ENCODE peak calls at places on chromosome 7, in nine cellular contexts. A, M, F, X, K, O, Q, C and H are unnamed samples.

GRCh38 chr7:151429555-151430331 is 10.2 kb downstream of the CRYGN start:
- DNase-seq in M (peak), C (no peak), Q (peak), F (no peak), K (peak), O (no peak), X (peak), A (no peak), H (no peak)

GRCh38 chr7:108196004-108196403 is 65.8 kb upstream of the LAMB4 start:
- DNase-seq in A (no peak), F (peak), X (no peak), M (no peak), O (no peak), C (no peak), Q (peak), K (no peak), H (no peak)

GRCh38 chr7:92674379-92674778 is 84.2 kb upstream of the FAM133B start:
- DNase-seq in M (peak), C (no peak), O (no peak), K (no peak), F (no peak), X (no peak), Q (no peak), A (no peak), H (no peak)

GRCh38 chr7:36381056-36381455 is 8.6 kb upstream of the ANLN start:
- DNase-seq in C (no peak), F (no peak), Q (no peak), M (no peak), X (no peak), K (no peak), O (no peak), A (no peak), H (no peak)

GRCh38 chr7:51121945-51122425 is 194.6 kb downstream of the COBL start:
- DNase-seq in A (no peak), X (no peak), Q (peak), F (peak), O (no peak), K (no peak), M (no peak), C (no peak), H (peak)

GRCh38 chr7:157358041-157358752 is 21.4 kb downstream of the DNAJB6 start:
- DNase-seq in O (no peak), X (no peak), A (no peak), K (no peak), C (no peak), Q (peak), M (no peak), F (no peak), H (no peak)

GRCh38 chr7:72546586-72546985 is 134.4 kb upstream of the CALN1 start:
- DNase-seq in Q (no peak), C (no peak), A (no peak), O (no peak), X (no peak), K (no peak), M (peak), F (no peak), H (no peak)

GRCh38 chr7:112220877-112221434 is 14.5 kb downstream of the ZNF277 start:
- DNase-seq in O (no peak), F (no peak), C (no peak), X (no peak), A (no peak), K (no peak), M (no peak), Q (no peak), H (no peak)

GRCh38 chr7:95845007-95845406 is 72.7 kb downstream of the DYNC1I1 start:
- DNase-seq in K (no peak), O (no peak), X (no peak), A (no peak), F (no peak), M (peak), Q (no peak), C (no peak), H (no peak)

GRCh38 chr7:150663802-150664494 is 21.6 kb upstream of the GIMAP2 start:
- DNase-seq in A (no peak), Q (no peak), C (no peak), X (peak), K (no peak), O (no peak), M (peak), F (no peak), H (no peak)

GRCh38 chr7:127792528-127793342 is 140.7 kb downstream of the SND1 start:
- DNase-seq in K (no peak), Q (peak), A (peak), M (peak), F (no peak), X (peak), O (no peak), C (peak), H (peak)

GRCh38 chr7:142805350-142806020 is 34.7 kb downstream of the PRSS2 start:
- DNase-seq in C (no peak), O (no peak), A (no peak), X (no peak), Q (no peak), F (no peak), K (no peak), M (no peak), H (no peak)

GRCh38 chr7:104096683-104097082 is 107.2 kb upstream of the RELN start:
- DNase-seq in A (peak), K (peak), X (no peak), F (no peak), C (no peak), Q (peak), O (no peak), M (peak), H (peak)

GRCh38 chr7:32891046-32891799 is at the start of gene KBTBD2:
- DNase-seq in X (peak), C (peak), A (peak), O (peak), M (peak), Q (peak), K (peak), F (peak), H (peak)

GRCh38 chr7:44650242-44650641 is 43.8 kb downstream of the OGDH start:
- DNase-seq in A (no peak), K (no peak), M (no peak), O (no peak), X (no peak), Q (no peak), F (no peak), C (no peak), H (no peak)

GRCh38 chr7:26588511-26588910 is 275.9 kb downstream of the SKAP2 start:
- DNase-seq in F (no peak), Q (no peak), K (no peak), C (peak), M (peak), X (no peak), O (no peak), A (no peak), H (no peak)

GRCh38 chr7:20514364-20514763 is 101.1 kb upstream of the ABCB5 start:
- DNase-seq in M (no peak), K (peak), F (no peak), O (peak), A (no peak), Q (peak), C (peak), X (no peak), H (no peak)

GRCh38 chr7:129886184-129886817 is 66.5 kb downstream of the UBE2H start:
- DNase-seq in X (no peak), O (no peak), C (no peak), A (no peak), Q (no peak), F (no peak), K (no peak), M (no peak), H (no peak)

GRCh38 chr7:130758429-130759056 is 24.5 kb upstream of the KLF14 start:
- DNase-seq in F (peak), X (no peak), A (peak), K (peak), M (peak), O (peak), Q (peak), C (no peak), H (no peak)

GRCh38 chr7:80890839-80891544 is 27.9 kb downstream of the SEMA3C start:
- DNase-seq in K (no peak), O (no peak), A (no peak), F (no peak), M (no peak), Q (no peak), X (no peak), C (no peak), H (no peak)
- TF ChIP-seq CTCF in K (no peak), O (no peak), A (no peak), F (no peak), M (no peak), Q (no peak), X (no peak), C (no peak), H (no peak)

GRCh38 chr7:114175140-114175539 is 239.5 kb upstream of the FOXP2 start:
- DNase-seq in O (no peak), F (peak), Q (peak), K (no peak), C (no peak), A (no peak), M (no peak), X (no peak), H (no peak)

GRCh38 chr7:114173170-114173569 is 241.4 kb upstream of the FOXP2 start:
- DNase-seq in X (no peak), F (no peak), A (no peak), M (no peak), C (no peak), K (no peak), O (no peak), Q (no peak), H (no peak)
- TF ChIP-seq CTCF in X (no peak), F (no peak), A (no peak), M (no peak), C (no peak), K (no peak), O (no peak), Q (no peak), H (no peak)

DNA sequence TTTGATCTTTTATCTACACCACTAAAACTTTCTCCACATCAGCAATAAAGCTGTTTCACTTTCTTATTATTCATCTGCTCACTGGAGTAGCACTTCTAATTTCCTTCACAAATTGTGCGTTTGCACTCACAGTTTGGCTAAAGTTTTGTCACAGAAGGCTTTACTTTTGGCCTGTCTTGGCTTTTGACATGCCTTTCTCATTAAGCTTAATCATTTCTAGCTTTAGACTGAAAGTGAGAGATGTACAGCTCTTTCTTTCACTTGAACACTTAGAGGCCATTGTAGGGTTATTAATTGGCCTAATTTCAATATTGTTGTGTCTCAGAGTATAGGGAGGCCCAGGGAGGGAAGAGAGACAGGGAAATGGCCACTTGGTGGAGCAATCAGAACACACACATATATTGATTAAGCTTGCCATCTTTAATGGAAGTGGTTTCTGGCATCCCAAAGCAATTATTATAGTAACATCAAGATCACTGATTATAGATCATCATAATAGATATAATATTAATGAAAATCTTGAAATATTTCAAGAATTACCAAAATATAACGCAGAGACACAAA is 512.5 kb downstream of the ETV1 start:
- DNase-seq in A (no peak), O (no peak), X (no peak), C (no peak), F (peak), Q (no peak), M (no peak), K (no peak), H (no peak)
- TF ChIP-seq CTCF in A (no peak), O (no peak), X (no peak), C (no peak), F (peak), Q (no peak), M (no peak), K (no peak), H (no peak)

GRCh38 chr7:101684980-101685323 is 55.9 kb upstream of the MYL10 start:
- DNase-seq in O (no peak), F (no peak), M (no peak), A (no peak), C (no peak), K (no peak), Q (no peak), X (no peak), H (no peak)
- TF ChIP-seq CTCF in O (no peak), F (no peak), M (no peak), A (no peak), C (no peak), K (no peak), Q (no peak), X (no peak), H (no peak)

DNA sequence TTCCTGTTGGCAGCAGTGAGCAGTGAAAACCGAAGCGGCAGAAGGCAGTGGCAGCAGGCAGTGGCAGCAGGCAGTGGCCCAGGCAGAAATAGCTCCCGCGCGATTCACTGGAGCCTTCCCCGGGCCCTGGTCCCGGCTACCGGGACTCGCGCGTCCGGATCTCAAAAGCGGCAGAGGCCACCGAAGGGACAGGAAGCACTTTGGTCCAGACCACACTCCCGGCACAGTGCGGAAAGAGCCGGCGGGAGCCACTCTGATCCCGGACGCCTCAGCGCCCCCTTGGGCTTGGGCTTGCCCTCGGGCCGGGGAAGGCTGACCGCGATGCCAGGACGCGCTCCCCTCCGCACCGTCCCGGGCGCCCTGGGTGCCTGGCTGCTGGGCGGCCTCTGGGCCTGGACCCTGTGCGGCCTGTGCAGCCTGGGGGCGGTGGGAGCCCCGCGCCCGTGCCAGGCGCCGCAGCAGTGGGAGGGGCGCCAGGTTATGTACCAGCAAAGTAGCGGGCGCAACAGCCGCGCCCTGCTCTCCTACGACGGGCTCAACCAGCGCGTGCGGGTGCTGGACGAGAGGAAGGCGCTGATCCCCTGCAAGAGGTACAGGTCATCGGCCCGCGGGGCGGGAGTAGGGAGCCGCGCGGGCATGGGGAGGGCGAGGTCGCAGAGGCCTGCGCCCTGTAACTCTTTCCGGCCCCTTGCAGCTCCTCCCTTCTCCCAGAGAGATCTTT is at the start of gene EPDR1:
- DNase-seq in K (no peak), C (peak), M (peak), Q (no peak), O (no peak), A (peak), F (peak), X (peak), H (peak)
- TF ChIP-seq CTCF in K (no peak), C (peak), M (peak), Q (peak), O (no peak), A (no peak), F (no peak), X (peak), H (peak)

GRCh38 chr7:64308019-64308275 is 5.8 kb upstream of the ZNF736 start:
- DNase-seq in A (no peak), O (no peak), X (peak), M (peak), Q (no peak), K (no peak), C (no peak), F (no peak), H (no peak)

GRCh38 chr7:64312826-64313225 is 935 bp upstream of the ZNF736 start:
- DNase-seq in F (peak), X (no peak), M (no peak), C (no peak), O (no peak), K (no peak), Q (peak), A (no peak), H (no peak)

GRCh38 chr7:64310426-64310825 is 3.3 kb upstream of the ZNF736 start:
- DNase-seq in X (no peak), Q (no peak), M (no peak), F (no peak), C (no peak), A (no peak), O (no peak), K (no peak), H (no peak)

DNA sequence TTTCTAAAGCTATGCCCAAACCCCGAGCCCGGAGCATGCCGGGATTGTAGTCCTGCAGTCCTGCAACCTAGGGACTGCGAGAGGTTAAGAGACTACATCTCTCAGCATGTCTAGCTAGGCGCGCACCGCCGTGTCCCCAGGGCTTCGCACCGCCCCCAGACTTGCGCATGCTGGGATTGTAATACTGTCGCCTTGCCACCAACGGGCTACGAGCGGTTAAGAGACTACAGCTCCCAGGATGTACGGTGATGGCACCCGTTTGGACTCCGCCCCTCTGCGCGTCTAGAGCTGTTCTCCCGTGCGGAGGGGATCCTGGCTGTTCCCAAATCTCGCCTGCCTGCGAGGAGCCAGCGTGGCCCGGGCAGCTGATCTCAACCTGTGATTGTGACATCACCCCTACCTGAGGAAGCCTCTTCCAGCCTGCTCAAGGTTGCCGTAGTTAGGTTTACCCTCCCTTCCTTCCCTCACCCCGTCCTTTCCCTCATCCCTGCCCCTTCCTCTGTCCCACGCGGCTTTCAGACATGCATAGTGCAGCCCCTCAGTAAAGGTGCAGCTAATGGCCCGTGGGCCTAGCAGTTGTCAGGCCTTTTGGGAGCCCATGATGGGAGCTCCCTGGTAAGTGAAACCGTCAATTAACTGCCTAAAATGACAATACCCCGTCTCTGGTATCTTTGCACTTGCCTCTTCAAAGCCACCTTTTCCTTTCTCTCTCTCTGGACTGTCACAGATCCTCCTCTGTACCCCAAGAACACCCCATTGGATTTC is 6.3 kb upstream of the ZNF736 start:
- DNase-seq in Q (peak), O (peak), K (peak), F (peak), X (peak), C (peak), M (peak), A (no peak), H (no peak)
- TF ChIP-seq CTCF in Q (no peak), O (no peak), K (no peak), F (no peak), X (peak), C (no peak), M (no peak), A (no peak), H (no peak)

DNA sequence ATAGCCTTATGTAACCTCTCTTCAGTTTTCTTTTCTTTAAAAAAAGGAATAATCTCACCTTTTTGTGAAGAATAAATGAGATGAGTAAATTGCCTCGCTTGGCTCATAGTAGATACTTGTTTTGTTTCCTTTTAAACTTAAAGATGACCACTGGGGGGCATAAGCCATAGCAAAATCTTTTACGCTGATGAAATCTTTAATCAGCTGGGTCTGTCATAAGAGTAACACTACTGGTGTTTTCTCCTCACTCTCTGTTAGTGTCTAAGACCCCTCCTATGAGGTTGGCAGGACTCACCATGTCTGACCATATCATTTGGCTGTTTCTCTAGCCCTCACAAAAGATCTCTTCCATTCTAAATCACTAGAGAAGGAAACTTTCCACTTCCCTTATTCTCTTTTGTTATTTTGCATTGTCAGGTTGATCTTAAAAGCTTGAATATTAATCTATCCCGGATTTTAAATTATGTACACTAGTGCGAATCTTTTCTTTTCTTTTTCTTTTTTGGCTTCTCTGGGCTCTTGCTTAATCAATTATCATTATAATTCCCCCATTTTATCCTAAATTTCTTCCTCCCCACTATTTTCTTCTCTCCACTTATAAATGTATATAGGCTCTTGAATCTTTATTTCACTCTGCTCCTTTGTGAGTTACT is 12.5 kb downstream of the STAG3 start:
- DNase-seq in A (peak), Q (peak), M (peak), C (no peak), F (peak), K (peak), X (no peak), O (no peak), H (no peak)
- TF ChIP-seq CTCF in A (peak), Q (peak), M (peak), C (no peak), F (peak), K (peak), X (peak), O (peak), H (peak)

GRCh38 chr7:91055219-91055618 is 209.0 kb upstream of the FZD1 start:
- DNase-seq in M (no peak), K (no peak), Q (no peak), X (no peak), A (no peak), C (no peak), O (no peak), F (no peak), H (no peak)
- TF ChIP-seq CTCF in M (no peak), K (peak), Q (no peak), X (no peak), A (no peak), C (no peak), O (peak), F (no peak), H (peak)